ENCODE peak calls at places on chromosome 5, in six cellular contexts. One of them, this sample, is unnamed.

GRCh38 chr5:16528382-16528849 is 62.8 kb upstream of the ZNF622 start:
- DNase-seq in posterior cingulate gyrus: no peak
- DNase-seq in activated CD8-positive, alpha-beta memory T cell treated with anti-CD3 and anti-CD28 coated beads for 4 hours: no peak
- DNase-seq in left lobe of liver: no peak
- DNase-seq in left cardiac atrium: no peak
- DNase-seq in mesendoderm: peak
- DNase-seq in this sample: no peak

GRCh38 chr5:65695896-65696295 is 26.0 kb downstream of the SGTB start:
- DNase-seq in activated CD8-positive, alpha-beta memory T cell treated with anti-CD3 and anti-CD28 coated beads for 4 hours: no peak
- DNase-seq in posterior cingulate gyrus: no peak
- DNase-seq in mesendoderm: no peak
- DNase-seq in left lobe of liver: no peak
- DNase-seq in left cardiac atrium: no peak
- DNase-seq in this sample: no peak

GRCh38 chr5:87122171-87122977 is 145.3 kb upstream of the RASA1 start:
- DNase-seq in left cardiac atrium: no peak
- DNase-seq in mesendoderm: no peak
- DNase-seq in activated CD8-positive, alpha-beta memory T cell treated with anti-CD3 and anti-CD28 coated beads for 4 hours: no peak
- DNase-seq in left lobe of liver: no peak
- DNase-seq in posterior cingulate gyrus: no peak
- DNase-seq in this sample: no peak

GRCh38 chr5:160152901-160153300 is 33.7 kb upstream of the PWWP2A start:
- DNase-seq in mesendoderm: no peak
- DNase-seq in posterior cingulate gyrus: no peak
- DNase-seq in left cardiac atrium: no peak
- DNase-seq in activated CD8-positive, alpha-beta memory T cell treated with anti-CD3 and anti-CD28 coated beads for 4 hours: no peak
- DNase-seq in left lobe of liver: no peak
- DNase-seq in this sample: no peak

GRCh38 chr5:53679261-53679660 is 118.8 kb downstream of the NDUFS4 start:
- DNase-seq in posterior cingulate gyrus: no peak
- DNase-seq in mesendoderm: peak
- DNase-seq in left cardiac atrium: no peak
- DNase-seq in activated CD8-positive, alpha-beta memory T cell treated with anti-CD3 and anti-CD28 coated beads for 4 hours: no peak
- DNase-seq in left lobe of liver: no peak
- DNase-seq in this sample: no peak

GRCh38 chr5:77563475-77563874 is 71.4 kb upstream of the WDR41 start:
- DNase-seq in left cardiac atrium: no peak
- DNase-seq in left lobe of liver: no peak
- DNase-seq in posterior cingulate gyrus: no peak
- DNase-seq in activated CD8-positive, alpha-beta memory T cell treated with anti-CD3 and anti-CD28 coated beads for 4 hours: no peak
- DNase-seq in mesendoderm: no peak
- DNase-seq in this sample: no peak

GRCh38 chr5:73031839-73032238 is 76.0 kb downstream of the FCHO2 start:
- DNase-seq in activated CD8-positive, alpha-beta memory T cell treated with anti-CD3 and anti-CD28 coated beads for 4 hours: no peak
- DNase-seq in posterior cingulate gyrus: no peak
- DNase-seq in left lobe of liver: no peak
- DNase-seq in left cardiac atrium: peak
- DNase-seq in mesendoderm: no peak
- DNase-seq in this sample: no peak

GRCh38 chr5:132777209-132778069 is at the start of gene SEPTIN8:
- DNase-seq in mesendoderm: peak
- DNase-seq in activated CD8-positive, alpha-beta memory T cell treated with anti-CD3 and anti-CD28 coated beads for 4 hours: no peak
- DNase-seq in left cardiac atrium: peak
- DNase-seq in left lobe of liver: peak
- DNase-seq in posterior cingulate gyrus: peak
- DNase-seq in this sample: no peak

GRCh38 chr5:42513246-42513645 is 90.0 kb downstream of the GHR start:
- DNase-seq in activated CD8-positive, alpha-beta memory T cell treated with anti-CD3 and anti-CD28 coated beads for 4 hours: no peak
- DNase-seq in left lobe of liver: no peak
- DNase-seq in posterior cingulate gyrus: no peak
- DNase-seq in mesendoderm: peak
- DNase-seq in left cardiac atrium: no peak
- DNase-seq in this sample: no peak

GRCh38 chr5:56693220-56693579 is 122.1 kb upstream of the MAP3K1 start:
- DNase-seq in activated CD8-positive, alpha-beta memory T cell treated with anti-CD3 and anti-CD28 coated beads for 4 hours: no peak
- DNase-seq in left lobe of liver: no peak
- DNase-seq in posterior cingulate gyrus: no peak
- DNase-seq in mesendoderm: no peak
- DNase-seq in left cardiac atrium: no peak
- DNase-seq in this sample: no peak

GRCh38 chr5:141747152-141747640 is 65.2 kb upstream of the ARAP3 start:
- DNase-seq in posterior cingulate gyrus: peak
- DNase-seq in left lobe of liver: peak
- DNase-seq in activated CD8-positive, alpha-beta memory T cell treated with anti-CD3 and anti-CD28 coated beads for 4 hours: no peak
- DNase-seq in left cardiac atrium: peak
- DNase-seq in mesendoderm: peak
- DNase-seq in this sample: no peak

GRCh38 chr5:117809251-117809650 is 1179.1 kb downstream of the DTWD2 start:
- DNase-seq in left cardiac atrium: no peak
- DNase-seq in mesendoderm: peak
- DNase-seq in left lobe of liver: no peak
- DNase-seq in posterior cingulate gyrus: no peak
- DNase-seq in activated CD8-positive, alpha-beta memory T cell treated with anti-CD3 and anti-CD28 coated beads for 4 hours: no peak
- DNase-seq in this sample: no peak

GRCh38 chr5:155728857-155729683 is 597.9 kb upstream of the SGCD start:
- DNase-seq in left cardiac atrium: peak
- DNase-seq in posterior cingulate gyrus: peak
- DNase-seq in mesendoderm: peak
- DNase-seq in left lobe of liver: no peak
- DNase-seq in activated CD8-positive, alpha-beta memory T cell treated with anti-CD3 and anti-CD28 coated beads for 4 hours: no peak
- DNase-seq in this sample: no peak

GRCh38 chr5:179162351-179163235 is 102.4 kb downstream of the ZNF354C start:
- DNase-seq in mesendoderm: no peak
- DNase-seq in left cardiac atrium: peak
- DNase-seq in left lobe of liver: no peak
- DNase-seq in activated CD8-positive, alpha-beta memory T cell treated with anti-CD3 and anti-CD28 coated beads for 4 hours: no peak
- DNase-seq in posterior cingulate gyrus: no peak
- DNase-seq in this sample: no peak

GRCh38 chr5:58022055-58022454 is 437.8 kb downstream of the PLK2 start:
- DNase-seq in activated CD8-positive, alpha-beta memory T cell treated with anti-CD3 and anti-CD28 coated beads for 4 hours: no peak
- DNase-seq in left cardiac atrium: no peak
- DNase-seq in mesendoderm: no peak
- DNase-seq in posterior cingulate gyrus: no peak
- DNase-seq in left lobe of liver: no peak
- DNase-seq in this sample: no peak

GRCh38 chr5:39521945-39522590 is 97.3 kb upstream of the DAB2 start:
- DNase-seq in left cardiac atrium: no peak
- DNase-seq in activated CD8-positive, alpha-beta memory T cell treated with anti-CD3 and anti-CD28 coated beads for 4 hours: no peak
- DNase-seq in posterior cingulate gyrus: no peak
- DNase-seq in mesendoderm: no peak
- DNase-seq in left lobe of liver: no peak
- DNase-seq in this sample: no peak

GRCh38 chr5:171312129-171312819 is 3.2 kb downstream of the TLX3 start:
- DNase-seq in mesendoderm: no peak
- DNase-seq in left cardiac atrium: no peak
- DNase-seq in posterior cingulate gyrus: no peak
- DNase-seq in activated CD8-positive, alpha-beta memory T cell treated with anti-CD3 and anti-CD28 coated beads for 4 hours: no peak
- DNase-seq in left lobe of liver: peak
- DNase-seq in this sample: no peak